ENCODE peak calls at places on chromosomes 12 and 14, in nine cellular contexts. Y is right atrium auricular region; J is RWPE1; H is HL-60; O is PC-3; S is A549; R is CD8-positive, alpha-beta memory T cell; F is heart left ventricle; V is hepatocyte. L is an unnamed sample.

GRCh38 chr14:29558516-29558915 is 369.1 kb downstream of the PRKD1 start:
- DNase-seq in R (no peak), J (no peak), V (no peak), Y (no peak), F (no peak), H (no peak), S (no peak), O (no peak), L (no peak)

GRCh38 chr14:90660865-90661570 is 155.2 kb downstream of the TTC7B start:
- DNase-seq in H (peak), R (no peak), J (no peak), O (no peak), Y (no peak), V (no peak), F (no peak), S (no peak), L (no peak)

GRCh38 chr12:85029456-85029855 is 6.6 kb downstream of the TSPAN19 start:
- DNase-seq in Y (no peak), V (peak), S (peak), H (no peak), O (peak), F (no peak), J (peak), R (no peak), L (no peak)

GRCh38 chr12:108696111-108696995 is 35.0 kb downstream of the CORO1C start:
- DNase-seq in H (no peak), V (peak), R (no peak), Y (no peak), J (peak), O (peak), S (no peak), F (no peak), L (no peak)

GRCh38 chr12:95733156-95733825 is 57.3 kb downstream of the NTN4 start:
- DNase-seq in S (no peak), Y (no peak), H (no peak), O (peak), F (no peak), R (no peak), V (peak), J (peak), L (no peak)

GRCh38 chr12:6765634-6766581 is at the start of gene PTMS:
- DNase-seq in Y (peak), R (no peak), V (peak), S (peak), H (no peak), F (peak), O (peak), J (peak), L (no peak)

GRCh38 chr12:97758102-97758501 is 295.5 kb downstream of the RMST start:
- DNase-seq in F (no peak), H (no peak), V (no peak), J (no peak), O (no peak), R (no peak), S (no peak), Y (no peak), L (no peak)

GRCh38 chr12:94621662-94622359 is 28.5 kb downstream of the TMCC3 start:
- DNase-seq in Y (no peak), O (peak), H (no peak), S (no peak), F (no peak), R (no peak), V (peak), J (peak), L (no peak)

GRCh38 chr12:50203691-50204090 is 36.5 kb upstream of the CERS5 start:
- DNase-seq in R (no peak), O (peak), H (no peak), J (no peak), Y (no peak), S (no peak), F (no peak), V (no peak), L (no peak)
- H3K27ac ChIP-seq in R (no peak), O (peak), H (no peak), J (peak), Y (no peak), S (no peak), F (no peak), V (peak), L (no peak)

DNA sequence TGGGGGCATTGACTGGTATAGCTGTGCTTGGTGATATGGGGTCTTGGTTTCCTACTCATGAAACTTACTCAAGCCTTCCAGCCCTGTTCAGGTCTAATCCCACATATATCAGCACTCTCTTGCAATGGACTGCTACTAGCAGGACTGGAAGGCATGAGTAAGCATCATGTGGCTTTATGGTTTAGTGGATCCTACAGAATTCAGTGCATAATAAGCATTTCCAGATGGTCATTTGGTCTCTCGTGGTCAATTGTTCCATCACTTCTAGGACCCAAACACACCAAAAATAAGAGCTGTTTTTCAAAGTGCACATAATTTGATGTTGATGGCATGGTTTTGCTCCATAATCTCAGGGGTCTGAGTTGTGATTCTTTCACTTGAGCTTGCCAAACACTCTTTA is 114.4 kb downstream of the LMNTD1 start:
- DNase-seq in V (no peak), F (no peak), R (no peak), H (no peak), Y (no peak), S (no peak), O (no peak), J (no peak), L (no peak)
- H3K27ac ChIP-seq in V (no peak), F (no peak), R (no peak), H (no peak), Y (no peak), S (no peak), O (no peak), J (no peak), L (no peak)

GRCh38 chr12:63036216-63036973 is 101.4 kb upstream of the PPM1H start:
- DNase-seq in Y (no peak), S (no peak), V (no peak), H (no peak), O (no peak), J (no peak), F (no peak), R (no peak), L (no peak)
- H3K27ac ChIP-seq in Y (no peak), S (no peak), V (no peak), H (no peak), O (no peak), J (no peak), F (no peak), R (no peak), L (no peak)

GRCh38 chr14:72023128-72024042 is 91.2 kb downstream of the RGS6 start:
- DNase-seq in S (no peak), J (peak), H (no peak), F (no peak), R (no peak), O (peak), V (no peak), Y (no peak), L (no peak)

GRCh38 chr14:72024504-72024903 is 92.3 kb downstream of the RGS6 start:
- DNase-seq in F (no peak), H (no peak), Y (no peak), R (no peak), O (no peak), V (no peak), J (no peak), S (no peak), L (no peak)

DNA sequence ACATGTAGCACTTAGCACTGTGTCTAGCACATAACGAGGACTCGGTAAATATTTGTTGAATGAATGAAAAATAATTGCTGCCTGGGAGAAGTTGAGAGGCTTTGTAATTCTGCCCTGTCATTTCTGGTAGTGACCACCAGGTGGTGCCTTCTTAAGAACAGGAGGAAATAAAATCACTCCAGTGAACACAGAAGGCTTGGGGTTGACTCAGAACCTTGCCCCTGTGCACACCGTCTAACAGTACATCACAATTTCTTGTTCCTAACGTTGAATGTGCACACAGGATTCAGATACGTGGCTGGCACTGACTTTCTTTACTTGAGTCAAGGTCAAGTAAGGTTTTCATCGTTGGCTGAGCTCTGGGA is 91.8 kb downstream of the RGS6 start:
- DNase-seq in H (peak), S (no peak), V (peak), J (peak), O (peak), R (no peak), F (peak), Y (no peak), L (peak)
- H3K27ac ChIP-seq in H (no peak), S (no peak), V (no peak), J (no peak), O (peak), R (no peak), F (no peak), Y (no peak), L (no peak)